ENCODE peak calls at places on chromosomes 13 and 19, in seven cellular contexts. One of them, this sample, is unnamed.

GRCh38 chr13:52749446-52749845 is 9.8 kb upstream of the CNMD start:
- DNase-seq in heart left ventricle: no peak
- DNase-seq in coronary artery: no peak
- DNase-seq in caudate nucleus: no peak
- DNase-seq in epithelial cell of prostate: no peak
- DNase-seq in adrenal gland: no peak
- DNase-seq in ascending aorta: no peak
- DNase-seq in this sample: no peak

GRCh38 chr13:108342369-108343289 is 73.1 kb downstream of the TNFSF13B start:
- DNase-seq in epithelial cell of prostate: peak; percentile 2
- DNase-seq in heart left ventricle: no peak
- DNase-seq in coronary artery: no peak
- DNase-seq in ascending aorta: no peak
- DNase-seq in caudate nucleus: no peak
- DNase-seq in adrenal gland: no peak
- DNase-seq in this sample: no peak

GRCh38 chr19:13794388-13794751 is 873 bp upstream of the ZSWIM4 start:
- DNase-seq in coronary artery: peak; percentile 89
- DNase-seq in epithelial cell of prostate: peak; percentile 55
- DNase-seq in caudate nucleus: no peak
- DNase-seq in adrenal gland: peak; percentile 88
- DNase-seq in heart left ventricle: peak; percentile 88
- DNase-seq in ascending aorta: peak; percentile 94
- DNase-seq in this sample: no peak

GRCh38 chr13:113653264-113654174 is 4.5 kb downstream of the ATP4B start:
- DNase-seq in caudate nucleus: no peak
- DNase-seq in coronary artery: peak; percentile 53
- DNase-seq in adrenal gland: no peak
- DNase-seq in ascending aorta: peak; percentile 48
- DNase-seq in heart left ventricle: no peak
- DNase-seq in epithelial cell of prostate: no peak
- DNase-seq in this sample: peak; percentile 28

GRCh38 chr19:50147462-50148423 is 15.3 kb downstream of the IZUMO2 start:
- DNase-seq in ascending aorta: peak; percentile 93
- DNase-seq in adrenal gland: peak; percentile 90
- DNase-seq in heart left ventricle: peak; percentile 92
- DNase-seq in coronary artery: peak; percentile 90
- DNase-seq in epithelial cell of prostate: peak; percentile 69
- DNase-seq in caudate nucleus: peak; percentile 96
- DNase-seq in this sample: peak; percentile 90

GRCh38 chr19:3867971-3868769 is 668 bp downstream of the ZFR2 start:
- DNase-seq in adrenal gland: no peak
- DNase-seq in heart left ventricle: no peak
- DNase-seq in epithelial cell of prostate: no peak
- DNase-seq in ascending aorta: no peak
- DNase-seq in coronary artery: no peak
- DNase-seq in caudate nucleus: no peak
- DNase-seq in this sample: no peak

GRCh38 chr13:33213024-33213795 is 72.3 kb downstream of the STARD13 start:
- DNase-seq in coronary artery: no peak
- DNase-seq in adrenal gland: no peak
- DNase-seq in caudate nucleus: no peak
- DNase-seq in heart left ventricle: no peak
- DNase-seq in epithelial cell of prostate: peak; percentile 76
- DNase-seq in ascending aorta: no peak
- DNase-seq in this sample: no peak

GRCh38 chr13:103876571-103876970 is 810.4 kb upstream of the SLC10A2 start:
- DNase-seq in caudate nucleus: no peak
- DNase-seq in coronary artery: no peak
- DNase-seq in heart left ventricle: no peak
- DNase-seq in ascending aorta: no peak
- DNase-seq in epithelial cell of prostate: no peak
- DNase-seq in adrenal gland: no peak
- DNase-seq in this sample: no peak

GRCh38 chr19:29329460-29330134 is 116.6 kb upstream of the UQCRFS1 start:
- DNase-seq in epithelial cell of prostate: no peak
- DNase-seq in coronary artery: no peak
- DNase-seq in adrenal gland: no peak
- DNase-seq in heart left ventricle: no peak
- DNase-seq in caudate nucleus: no peak
- DNase-seq in ascending aorta: no peak
- DNase-seq in this sample: no peak

GRCh38 chr13:37375724-37376123 is 222.8 kb downstream of the POSTN start:
- DNase-seq in ascending aorta: no peak
- DNase-seq in adrenal gland: no peak
- DNase-seq in heart left ventricle: no peak
- DNase-seq in coronary artery: no peak
- DNase-seq in caudate nucleus: no peak
- DNase-seq in epithelial cell of prostate: no peak
- DNase-seq in this sample: no peak

GRCh38 chr19:31214086-31214485 is 135.2 kb downstream of the TSHZ3 start:
- DNase-seq in ascending aorta: peak; percentile 89
- DNase-seq in caudate nucleus: no peak
- DNase-seq in epithelial cell of prostate: peak; percentile 98
- DNase-seq in heart left ventricle: peak; percentile 71
- DNase-seq in coronary artery: no peak
- DNase-seq in adrenal gland: peak; percentile 52
- DNase-seq in this sample: no peak

GRCh38 chr13:45932611-45933182 is 81.1 kb upstream of the SIAH3 start:
- DNase-seq in adrenal gland: no peak
- DNase-seq in coronary artery: no peak
- DNase-seq in caudate nucleus: no peak
- DNase-seq in heart left ventricle: no peak
- DNase-seq in ascending aorta: no peak
- DNase-seq in epithelial cell of prostate: no peak
- DNase-seq in this sample: no peak

GRCh38 chr19:57888494-57889231 is at the start of gene ZNF814:
- DNase-seq in caudate nucleus: peak; percentile 76
- DNase-seq in adrenal gland: peak; percentile 76
- DNase-seq in coronary artery: peak; percentile 80
- DNase-seq in ascending aorta: peak; percentile 84
- DNase-seq in epithelial cell of prostate: no peak
- DNase-seq in heart left ventricle: peak; percentile 88
- DNase-seq in this sample: peak; percentile 85

GRCh38 chr13:71912524-71912923 is 45.5 kb upstream of the DACH1 start:
- DNase-seq in coronary artery: no peak
- DNase-seq in ascending aorta: no peak
- DNase-seq in adrenal gland: no peak
- DNase-seq in heart left ventricle: no peak
- DNase-seq in caudate nucleus: no peak
- DNase-seq in epithelial cell of prostate: no peak
- DNase-seq in this sample: no peak

GRCh38 chr13:109880371-109881346 is 94.3 kb upstream of the IRS2 start:
- DNase-seq in caudate nucleus: no peak
- DNase-seq in heart left ventricle: no peak
- DNase-seq in ascending aorta: no peak
- DNase-seq in adrenal gland: no peak
- DNase-seq in epithelial cell of prostate: no peak
- DNase-seq in coronary artery: no peak
- DNase-seq in this sample: no peak
- H3K27ac ChIP-seq in caudate nucleus: no peak overlapping the region
- H3K27ac ChIP-seq in heart left ventricle: no peak overlapping the region
- H3K27ac ChIP-seq in ascending aorta: no peak overlapping the region
- H3K27ac ChIP-seq in adrenal gland: no peak overlapping the region
- H3K27ac ChIP-seq in epithelial cell of prostate: no peak overlapping the region
- H3K27ac ChIP-seq in coronary artery: no peak overlapping the region
- H3K27ac ChIP-seq in this sample: no peak overlapping the region

GRCh38 chr13:79483302-79483701 is 2.3 kb downstream of the NDFIP2 start:
- DNase-seq in coronary artery: no peak
- DNase-seq in heart left ventricle: no peak
- DNase-seq in caudate nucleus: no peak
- DNase-seq in adrenal gland: no peak
- DNase-seq in ascending aorta: no peak
- DNase-seq in epithelial cell of prostate: no peak
- DNase-seq in this sample: no peak

GRCh38 chr13:79480954-79481684 is at the start of gene NDFIP2:
- DNase-seq in coronary artery: peak; percentile 90
- DNase-seq in heart left ventricle: peak; percentile 94
- DNase-seq in ascending aorta: peak; percentile 91
- DNase-seq in adrenal gland: peak; percentile 88
- DNase-seq in caudate nucleus: peak; percentile 90
- DNase-seq in epithelial cell of prostate: peak; percentile 54
- DNase-seq in this sample: peak; percentile 68

GRCh38 chr13:79485014-79485441 is 4.1 kb downstream of the NDFIP2 start:
- DNase-seq in epithelial cell of prostate: peak; percentile 80
- DNase-seq in ascending aorta: no peak
- DNase-seq in coronary artery: no peak
- DNase-seq in heart left ventricle: no peak
- DNase-seq in caudate nucleus: no peak
- DNase-seq in adrenal gland: peak; percentile 41
- DNase-seq in this sample: no peak

GRCh38 chr13:79481685-79482052 is 714 bp downstream of the NDFIP2 start:
- DNase-seq in ascending aorta: no peak
- DNase-seq in coronary artery: no peak
- DNase-seq in heart left ventricle: no peak
- DNase-seq in caudate nucleus: peak; percentile 54
- DNase-seq in adrenal gland: no peak
- DNase-seq in epithelial cell of prostate: peak; percentile 22
- DNase-seq in this sample: no peak

GRCh38 chr13:79482271-79482970 is 1.5 kb downstream of the NDFIP2 start:
- DNase-seq in caudate nucleus: no peak
- DNase-seq in ascending aorta: no peak
- DNase-seq in coronary artery: no peak
- DNase-seq in heart left ventricle: no peak
- DNase-seq in epithelial cell of prostate: no peak
- DNase-seq in adrenal gland: no peak
- DNase-seq in this sample: no peak
- H3K27ac ChIP-seq in caudate nucleus: no peak overlapping the region
- H3K27ac ChIP-seq in ascending aorta: no peak overlapping the region
- H3K27ac ChIP-seq in coronary artery: no peak overlapping the region
- H3K27ac ChIP-seq in heart left ventricle: no peak overlapping the region
- H3K27ac ChIP-seq in epithelial cell of prostate: peak overlapping the region; percentile 95
- H3K27ac ChIP-seq in adrenal gland: no peak overlapping the region
- H3K27ac ChIP-seq in this sample: no peak overlapping the region

GRCh38 chr19:45177817-45178261 is at the start of gene TRAPPC6A:
- DNase-seq in epithelial cell of prostate: peak; percentile 87
- DNase-seq in caudate nucleus: no peak
- DNase-seq in coronary artery: no peak
- DNase-seq in ascending aorta: no peak
- DNase-seq in adrenal gland: no peak
- DNase-seq in heart left ventricle: no peak
- DNase-seq in this sample: no peak

GRCh38 chr19:45179848-45180370 is 1.3 kb downstream of the BLOC1S3 start:
- DNase-seq in heart left ventricle: no peak
- DNase-seq in epithelial cell of prostate: no peak
- DNase-seq in caudate nucleus: no peak
- DNase-seq in adrenal gland: no peak
- DNase-seq in ascending aorta: no peak
- DNase-seq in coronary artery: no peak
- DNase-seq in this sample: no peak

GRCh38 chr19:45178262-45179062 is at the start of gene BLOC1S3:
- DNase-seq in caudate nucleus: peak; percentile 100
- DNase-seq in heart left ventricle: peak; percentile 100
- DNase-seq in coronary artery: peak; percentile 100
- DNase-seq in epithelial cell of prostate: peak; percentile 100
- DNase-seq in ascending aorta: peak; percentile 100
- DNase-seq in adrenal gland: peak; percentile 100
- DNase-seq in this sample: peak; percentile 100

GRCh38 chr19:45175663-45176345 is 2.2 kb downstream of the TRAPPC6A start:
- DNase-seq in epithelial cell of prostate: no peak
- DNase-seq in heart left ventricle: peak; percentile 3
- DNase-seq in ascending aorta: no peak
- DNase-seq in caudate nucleus: no peak
- DNase-seq in coronary artery: no peak
- DNase-seq in adrenal gland: no peak
- DNase-seq in this sample: no peak

GRCh38 chr19:45179063-45179847 is 671 bp downstream of the BLOC1S3 start:
- DNase-seq in epithelial cell of prostate: no peak
- DNase-seq in caudate nucleus: no peak
- DNase-seq in heart left ventricle: peak; percentile 76
- DNase-seq in adrenal gland: peak; percentile 56
- DNase-seq in coronary artery: no peak
- DNase-seq in ascending aorta: no peak
- DNase-seq in this sample: no peak
- H3K27ac ChIP-seq in epithelial cell of prostate: peak overlapping the region; percentile 99
- H3K27ac ChIP-seq in caudate nucleus: peak overlapping the region; percentile 14
- H3K27ac ChIP-seq in heart left ventricle: peak overlapping the region; percentile 95
- H3K27ac ChIP-seq in adrenal gland: peak overlapping the region; percentile 82
- H3K27ac ChIP-seq in coronary artery: peak overlapping the region; percentile 93
- H3K27ac ChIP-seq in ascending aorta: peak overlapping the region; percentile 73
- H3K27ac ChIP-seq in this sample: peak overlapping the region; percentile 87

DNA sequence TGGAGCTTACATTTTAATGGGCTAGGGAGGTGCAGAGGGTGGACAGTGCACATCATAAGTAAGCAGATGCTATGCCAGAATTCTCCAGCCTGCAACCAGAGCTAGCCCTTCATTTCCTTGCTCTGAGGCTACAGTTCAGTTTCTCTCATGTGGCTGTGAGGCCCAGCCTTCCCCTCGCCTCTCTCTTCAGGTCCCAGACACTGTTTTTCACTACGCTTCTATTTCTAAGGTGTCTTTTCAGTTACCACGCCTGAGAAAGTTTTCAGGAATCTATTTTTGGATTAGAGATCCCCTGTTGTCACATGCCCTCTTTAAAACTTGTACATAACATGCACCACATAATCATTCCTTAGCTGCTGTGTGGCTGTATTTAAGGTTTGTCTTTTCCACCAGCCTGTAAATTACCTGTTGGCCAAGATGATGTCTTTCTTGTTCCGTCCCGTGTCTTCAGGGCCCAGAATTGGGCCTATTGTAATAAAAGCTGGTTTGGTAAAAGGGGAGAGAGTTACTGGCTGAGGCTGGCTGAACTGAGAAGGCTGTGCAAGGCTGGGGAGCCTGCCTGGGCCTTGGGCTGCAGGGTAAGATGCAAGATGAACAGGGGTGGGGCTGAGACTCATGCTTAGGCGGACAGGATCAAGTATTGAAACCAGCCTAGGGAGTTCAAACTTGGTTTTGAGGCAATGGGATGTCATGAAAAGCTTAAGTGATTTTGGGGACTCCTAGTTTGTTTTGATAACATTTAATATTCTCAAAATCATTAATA is 142.1 kb downstream of the PCCA start:
- DNase-seq in heart left ventricle: no peak
- DNase-seq in ascending aorta: no peak
- DNase-seq in coronary artery: no peak
- DNase-seq in adrenal gland: no peak
- DNase-seq in epithelial cell of prostate: no peak
- DNase-seq in caudate nucleus: no peak
- DNase-seq in this sample: no peak
- H3K27ac ChIP-seq in heart left ventricle: no peak overlapping the region
- H3K27ac ChIP-seq in ascending aorta: no peak overlapping the region
- H3K27ac ChIP-seq in coronary artery: no peak overlapping the region
- H3K27ac ChIP-seq in adrenal gland: no peak overlapping the region
- H3K27ac ChIP-seq in epithelial cell of prostate: no peak overlapping the region
- H3K27ac ChIP-seq in caudate nucleus: no peak overlapping the region
- H3K27ac ChIP-seq in this sample: no peak overlapping the region

GRCh38 chr19:17829855-17830566 is 8.7 kb upstream of the INSL3 start:
- DNase-seq in adrenal gland: peak; percentile 36
- DNase-seq in heart left ventricle: no peak
- DNase-seq in ascending aorta: no peak
- DNase-seq in epithelial cell of prostate: no peak
- DNase-seq in coronary artery: no peak
- DNase-seq in caudate nucleus: peak; percentile 51
- DNase-seq in this sample: no peak
- H3K27ac ChIP-seq in adrenal gland: no peak overlapping the region
- H3K27ac ChIP-seq in heart left ventricle: no peak overlapping the region
- H3K27ac ChIP-seq in ascending aorta: peak overlapping the region; percentile 33
- H3K27ac ChIP-seq in epithelial cell of prostate: peak overlapping the region; percentile 59
- H3K27ac ChIP-seq in coronary artery: peak overlapping the region; percentile 6
- H3K27ac ChIP-seq in caudate nucleus: no peak overlapping the region
- H3K27ac ChIP-seq in this sample: peak overlapping the region; percentile 46

This sample was measured in dorsolateral prefrontal cortex.